ENCODE peak calls at places on chromosomes 1 and 21, in nine cellular contexts. W is fibroblast of the conjunctiva; Z is stimulated activated CD4-positive, alpha-beta T cell treated with anti-CD3 and anti-CD28 coated beads, Interleukin-2, amount 100 ng/mL, for 48 hours; T is AG09309; V is GM03348; N is posterior vena cava; P is activated T-helper 1 cell treated with anti-CD3 and anti-CD28 coated beads, Interleukin-12 subunit alpha, Interleukin-12 subunit beta, Interleukin-2, Interleukin-4 antibody, amounts not matched to agents 30 ng/mL and 10 ng/mL and 1 ng/mL, durations not matched to agents 14 hours and 24 hours and 36 hours; X is ureter; H is Calu3. J is an unnamed sample.

GRCh38 chr1:166174108-166174507 is 7.3 kb upstream of the FAM78B start:
- DNase-seq in T (no peak), P (no peak), H (peak), N (no peak), X (no peak), W (no peak), Z (no peak), V (no peak), J (no peak)

GRCh38 chr1:59389847-59390246 is 93.0 kb downstream of the FGGY start:
- DNase-seq in Z (no peak), T (no peak), W (no peak), V (no peak), X (no peak), N (no peak), P (no peak), H (no peak), J (no peak)

GRCh38 chr1:203287109-203287893 is 18.0 kb upstream of the BTG2 start:
- DNase-seq in T (no peak), P (peak), W (no peak), V (no peak), Z (peak), H (no peak), N (peak), X (peak), J (peak)

GRCh38 chr1:165371588-165372235 is 15.2 kb upstream of the LMX1A start:
- DNase-seq in T (no peak), Z (no peak), V (peak), H (no peak), N (no peak), X (no peak), P (no peak), W (no peak), J (no peak)

GRCh38 chr1:36137776-36138175 is 11.5 kb downstream of the TRAPPC3 start:
- DNase-seq in P (no peak), H (no peak), T (no peak), W (no peak), N (no peak), V (no peak), Z (no peak), X (no peak), J (no peak)

GRCh38 chr21:31874817-31875216 is 2.0 kb downstream of the HUNK start:
- DNase-seq in W (no peak), X (no peak), T (no peak), Z (no peak), V (no peak), N (no peak), H (peak), P (no peak), J (no peak)

GRCh38 chr1:67557731-67558448 is 127.1 kb upstream of the GADD45A start:
- DNase-seq in N (no peak), P (no peak), H (no peak), V (no peak), W (no peak), T (no peak), Z (no peak), X (no peak), J (no peak)

GRCh38 chr1:51482881-51483280 is 36.2 kb downstream of the EPS15 start:
- DNase-seq in Z (no peak), W (no peak), H (no peak), T (peak), P (no peak), V (no peak), X (no peak), N (no peak), J (no peak)

GRCh38 chr21:46294647-46295176 is 8.6 kb downstream of the YBEY start:
- DNase-seq in W (no peak), N (no peak), H (peak), X (no peak), Z (no peak), T (no peak), P (no peak), V (peak), J (no peak)

GRCh38 chr1:18922848-18923475 is 20.6 kb upstream of the ALDH4A1 start:
- DNase-seq in X (peak), H (no peak), N (no peak), T (no peak), W (no peak), P (no peak), V (no peak), Z (no peak), J (no peak)

GRCh38 chr1:55272994-55273393 is 57.8 kb upstream of the USP24 start:
- DNase-seq in V (no peak), W (no peak), N (no peak), H (no peak), T (no peak), X (no peak), Z (no peak), P (no peak), J (no peak)